ENCODE peak calls at places on chromosomes 7 and 10, in nine cellular contexts. F is progenitor cell of endocrine pancreas, A is cardiac fibroblast, S is HL-60, E is BE2C, T is colonic mucosa, P is posterior cingulate gyrus, B is Ammon's horn, D is HFFc6. Y is an unnamed sample.

GRCh38 chr7:129774359-129774758 is 162.8 kb downstream of the NRF1 start:
- DNase-seq in F (no peak), A (no peak), S (no peak), E (peak; percentile 55), T (no peak), P (no peak), B (no peak), D (no peak), Y (no peak)

GRCh38 chr10:100006241-100006886 is 3.4 kb downstream of the DNMBP start:
- DNase-seq in F (no peak), A (peak; percentile 97), S (no peak), E (no peak), T (no peak), P (no peak), B (no peak), D (peak; percentile 96), Y (no peak)

GRCh38 chr7:150990416-150991186 is at the start of gene NOS3:
- DNase-seq in F (no peak), A (no peak), S (no peak), E (no peak), T (no peak), P (no peak), B (no peak), D (no peak), Y (no peak)

GRCh38 chr7:98831641-98832221 is 38.1 kb downstream of the TMEM130 start:
- DNase-seq in F (no peak), A (peak; percentile 55), S (no peak), E (peak; percentile 39), T (no peak), P (no peak), B (no peak), D (peak; percentile 9), Y (peak; percentile 6)

GRCh38 chr10:121956111-121957061 is 18.6 kb downstream of the NSMCE4A start:
- DNase-seq in F (no peak), A (peak; percentile 82), S (no peak), E (no peak), T (no peak), P (no peak), B (no peak), D (peak; percentile 65), Y (no peak)

GRCh38 chr10:77940627-77941026 is 14.1 kb upstream of the DLG5 start:
- DNase-seq in F (no peak), A (no peak), S (no peak), E (no peak), T (no peak), P (no peak), B (no peak), D (no peak), Y (no peak)

GRCh38 chr7:159068893-159069448 is 75.7 kb downstream of the VIPR2 start:
- DNase-seq in F (no peak), A (no peak), S (no peak), E (no peak), T (no peak), P (no peak), B (no peak), D (no peak), Y (no peak)

GRCh38 chr10:79385392-79385795 is 38.1 kb downstream of the PPIF start:
- DNase-seq in F (peak; percentile 6), A (no peak), S (no peak), E (no peak), T (no peak), P (no peak), B (no peak), D (no peak), Y (no peak)

GRCh38 chr10:118668228-118668952 is 72.9 kb upstream of the PRLHR start:
- DNase-seq in F (no peak), A (no peak), S (no peak), E (no peak), T (no peak), P (no peak), B (peak; percentile 71), D (no peak), Y (no peak)

GRCh38 chr10:86113983-86114382 is 252.6 kb downstream of the GRID1 start:
- DNase-seq in F (no peak), A (no peak), S (no peak), E (no peak), T (no peak), P (no peak), B (no peak), D (no peak), Y (no peak)

GRCh38 chr10:31031205-31031665 is 430 bp downstream of the ZNF438 start:
- DNase-seq in F (no peak), A (peak; percentile 92), S (no peak), E (no peak), T (peak; percentile 89), P (no peak), B (peak; percentile 20), D (no peak), Y (no peak)

GRCh38 chr7:111650456-111650999 is 88.2 kb upstream of the IMMP2L start:
- DNase-seq in F (no peak), A (peak; percentile 75), S (no peak), E (peak; percentile 69), T (peak; percentile 21), P (no peak), B (no peak), D (peak; percentile 40), Y (no peak)

GRCh38 chr10:20962165-20962564 is 65.1 kb upstream of the NEBL start:
- DNase-seq in F (no peak), A (peak; percentile 54), S (no peak), E (no peak), T (no peak), P (no peak), B (no peak), D (no peak), Y (no peak)

GRCh38 chr10:71975087-71975890 is 11.1 kb downstream of the CHST3 start:
- DNase-seq in F (no peak), A (no peak), S (no peak), E (no peak), T (peak; percentile 66), P (peak; percentile 74), B (peak; percentile 89), D (no peak), Y (no peak)

GRCh38 chr10:89414879-89415821 is 782 bp downstream of the IFIT5 start:
- DNase-seq in F (peak; percentile 24), A (peak; percentile 58), S (no peak), E (peak; percentile 51), T (peak; percentile 44), P (peak; percentile 33), B (peak; percentile 66), D (peak; percentile 27), Y (peak; percentile 29)

GRCh38 chr10:97278491-97278989 is 13.9 kb downstream of the ARHGAP19 start:
- DNase-seq in F (no peak), A (peak; percentile 95), S (peak; percentile 47), E (no peak), T (no peak), P (no peak), B (peak; percentile 66), D (peak; percentile 82), Y (no peak)

GRCh38 chr7:83058667-83059066 is 104.0 kb downstream of the PCLO start:
- DNase-seq in F (no peak), A (no peak), S (no peak), E (no peak), T (no peak), P (no peak), B (no peak), D (no peak), Y (no peak)

GRCh38 chr7:5143106-5143505 is 46.9 kb upstream of the WIPI2 start:
- DNase-seq in F (no peak), A (no peak), S (no peak), E (no peak), T (no peak), P (peak; percentile 22), B (no peak), D (no peak), Y (peak; percentile 38)

GRCh38 chr7:43756368-43757072 is 2.0 kb upstream of the BLVRA start:
- DNase-seq in F (no peak), A (peak; percentile 74), S (no peak), E (no peak), T (peak; percentile 16), P (peak; percentile 7), B (peak; percentile 32), D (peak; percentile 70), Y (no peak)

GRCh38 chr10:84267503-84268126 is 22.8 kb downstream of the RGR start:
- DNase-seq in F (no peak), A (peak; percentile 75), S (no peak), E (peak; percentile 49), T (peak; percentile 77), P (peak; percentile 41), B (no peak), D (peak; percentile 46), Y (peak; percentile 14)

GRCh38 chr7:20958474-20958873 is 171.8 kb upstream of the SP8 start:
- DNase-seq in F (no peak), A (no peak), S (no peak), E (no peak), T (no peak), P (no peak), B (no peak), D (no peak), Y (no peak)

GRCh38 chr7:26598867-26599266 is 265.5 kb downstream of the SKAP2 start:
- DNase-seq in F (no peak), A (no peak), S (no peak), E (no peak), T (no peak), P (no peak), B (no peak), D (no peak), Y (no peak)